ENCODE peak calls at places on chromosomes 13 and 19, in five cellular contexts. P is ovary, H is HFF-Myc, L is BE2C, N is choroid plexus epithelial cell. S is an unnamed sample.

GRCh38 chr19:53881482-53882390 is at the start of gene PRKCG:
- DNase-seq in L (peak), H (no peak), N (no peak), P (peak), S (peak)

GRCh38 chr19:29216021-29216420 is 3.1 kb upstream of the UQCRFS1 start:
- DNase-seq in P (no peak), H (no peak), L (no peak), N (no peak), S (no peak)

GRCh38 chr13:46354143-46355087 is 32.6 kb downstream of the RUBCNL start:
- DNase-seq in P (no peak), L (no peak), H (peak), N (peak), S (no peak)

GRCh38 chr13:22703601-22704209 is 477.1 kb upstream of the SGCG start:
- DNase-seq in H (no peak), N (no peak), P (no peak), L (no peak), S (no peak)

GRCh38 chr13:31970237-31970930 is 61.2 kb upstream of the FRY start:
- DNase-seq in N (peak), P (no peak), L (no peak), H (no peak), S (no peak)

GRCh38 chr13:40149611-40150283 is 494.3 kb downstream of the COG6 start:
- DNase-seq in N (peak), P (peak), H (peak), L (no peak), S (no peak)

GRCh38 chr19:14848822-14849221 is at the start of gene OR7A10:
- DNase-seq in P (no peak), H (no peak), L (no peak), N (no peak), S (no peak)

GRCh38 chr19:45640849-45641273 is 1.7 kb upstream of the EML2 start:
- DNase-seq in H (no peak), L (no peak), N (no peak), P (peak), S (peak)

GRCh38 chr13:111964411-111965035 is 102.4 kb upstream of the SOX1 start:
- DNase-seq in L (no peak), P (no peak), H (no peak), N (no peak), S (no peak)

GRCh38 chr19:34171539-34171876 is 796 bp upstream of the LSM14A start:
- DNase-seq in L (no peak), H (peak), P (no peak), N (peak), S (no peak)

GRCh38 chr13:74825170-74825948 is 656.6 kb downstream of the TBC1D4 start:
- DNase-seq in H (peak), N (peak), P (no peak), L (no peak), S (no peak)

GRCh38 chr13:98740131-98740530 is 12.3 kb downstream of the SLC15A1 start:
- DNase-seq in P (no peak), L (no peak), H (no peak), N (no peak), S (no peak)

GRCh38 chr19:5126498-5127223 is 157.7 kb downstream of the KDM4B start:
- DNase-seq in N (no peak), L (no peak), H (no peak), P (no peak), S (no peak)

GRCh38 chr13:95704510-95704909 is 27.6 kb downstream of the DNAJC3 start:
- DNase-seq in L (peak), H (no peak), N (no peak), P (no peak), S (no peak)

GRCh38 chr19:5058456-5059190 is 89.7 kb downstream of the KDM4B start:
- DNase-seq in N (no peak), H (no peak), L (no peak), P (no peak), S (no peak)

GRCh38 chr13:102854675-102855074 is 8.8 kb downstream of the ERCC5 start:
- DNase-seq in N (no peak), P (no peak), L (no peak), H (no peak), S (no peak)

DNA sequence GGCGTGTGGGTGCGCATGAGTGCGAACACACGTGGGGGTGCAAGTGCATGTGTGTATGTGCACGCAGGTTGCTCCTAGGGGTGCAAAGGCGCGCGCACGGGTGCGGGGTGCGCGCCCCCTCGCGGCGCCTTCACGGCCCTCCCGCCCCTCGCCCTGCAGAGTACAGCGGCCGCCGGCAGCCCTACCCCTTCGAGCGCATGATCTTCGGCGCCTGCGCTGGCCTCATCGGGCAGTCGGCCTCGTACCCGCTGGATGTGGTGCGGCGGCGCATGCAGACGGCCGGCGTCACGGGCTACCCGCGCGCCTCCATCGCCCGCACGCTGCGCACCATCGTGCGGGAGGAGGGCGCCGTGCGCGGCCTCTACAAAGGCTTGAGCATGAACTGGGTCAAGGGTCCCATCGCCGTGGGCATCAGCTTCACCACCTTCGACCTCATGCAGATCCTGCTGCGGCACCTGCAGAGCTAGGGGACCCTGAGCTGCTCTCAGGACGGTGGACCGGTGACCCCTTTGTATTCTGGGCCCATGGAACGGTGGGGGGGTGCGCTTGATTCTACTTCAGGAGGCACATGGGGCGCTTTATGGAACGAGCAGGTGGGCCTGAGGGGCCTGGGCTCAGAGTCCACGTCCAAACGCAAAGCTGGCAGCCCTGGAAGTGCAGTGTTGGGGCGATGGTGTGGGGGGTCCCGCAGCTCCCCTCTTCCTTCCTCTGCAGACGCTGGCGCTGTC is 27.7 kb downstream of the TMEM161A start:
- DNase-seq in P (peak), H (no peak), L (peak), N (peak), S (peak)
- TF ChIP-seq CTCF in P (no peak), H (peak), L (peak), N (peak), S (peak)

GRCh38 chr13:113758651-113759524 is at the start of gene TMEM255B:
- DNase-seq in L (peak), P (peak), H (no peak), N (peak), S (peak)
- TF ChIP-seq CTCF in L (peak), P (no peak), H (no peak), N (no peak), S (no peak)

DNA sequence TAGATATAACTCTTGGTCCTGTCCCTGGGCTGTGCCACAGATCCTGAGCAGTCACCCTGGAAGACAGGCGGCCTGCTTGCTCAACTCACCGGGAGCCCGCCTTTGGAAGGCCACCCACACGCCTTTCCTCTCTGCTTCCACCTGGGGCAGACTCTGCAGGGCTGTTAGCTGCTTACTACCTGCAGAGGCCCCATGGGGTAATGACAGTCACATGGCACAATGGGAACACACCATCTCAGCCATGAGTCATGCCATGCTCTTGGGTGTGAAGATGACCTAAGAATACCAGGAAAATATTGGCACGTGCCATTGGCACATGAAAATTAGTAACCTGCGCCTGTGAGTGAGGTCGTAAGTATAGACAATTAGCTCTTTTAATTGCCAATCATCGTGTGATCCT is 108.6 kb downstream of the COL4A2 start:
- DNase-seq in N (no peak), H (no peak), L (no peak), P (no peak), S (no peak)
- TF ChIP-seq CTCF in N (peak), H (no peak), L (no peak), P (no peak), S (no peak)

GRCh38 chr19:16660763-16661479 is at the start of gene TMEM38A:
- DNase-seq in P (peak), N (no peak), L (peak), H (no peak), S (peak)

GRCh38 chr19:16657384-16657783 is 2.6 kb downstream of the SMIM7 start:
- DNase-seq in N (no peak), P (no peak), L (no peak), H (no peak), S (no peak)

GRCh38 chr19:16659464-16659831 is 496 bp downstream of the SMIM7 start:
- DNase-seq in L (no peak), N (no peak), P (no peak), H (no peak), S (no peak)

GRCh38 chr19:16661480-16662034 is 618 bp downstream of the TMEM38A start:
- DNase-seq in L (peak), H (no peak), P (peak), N (no peak), S (peak)

DNA sequence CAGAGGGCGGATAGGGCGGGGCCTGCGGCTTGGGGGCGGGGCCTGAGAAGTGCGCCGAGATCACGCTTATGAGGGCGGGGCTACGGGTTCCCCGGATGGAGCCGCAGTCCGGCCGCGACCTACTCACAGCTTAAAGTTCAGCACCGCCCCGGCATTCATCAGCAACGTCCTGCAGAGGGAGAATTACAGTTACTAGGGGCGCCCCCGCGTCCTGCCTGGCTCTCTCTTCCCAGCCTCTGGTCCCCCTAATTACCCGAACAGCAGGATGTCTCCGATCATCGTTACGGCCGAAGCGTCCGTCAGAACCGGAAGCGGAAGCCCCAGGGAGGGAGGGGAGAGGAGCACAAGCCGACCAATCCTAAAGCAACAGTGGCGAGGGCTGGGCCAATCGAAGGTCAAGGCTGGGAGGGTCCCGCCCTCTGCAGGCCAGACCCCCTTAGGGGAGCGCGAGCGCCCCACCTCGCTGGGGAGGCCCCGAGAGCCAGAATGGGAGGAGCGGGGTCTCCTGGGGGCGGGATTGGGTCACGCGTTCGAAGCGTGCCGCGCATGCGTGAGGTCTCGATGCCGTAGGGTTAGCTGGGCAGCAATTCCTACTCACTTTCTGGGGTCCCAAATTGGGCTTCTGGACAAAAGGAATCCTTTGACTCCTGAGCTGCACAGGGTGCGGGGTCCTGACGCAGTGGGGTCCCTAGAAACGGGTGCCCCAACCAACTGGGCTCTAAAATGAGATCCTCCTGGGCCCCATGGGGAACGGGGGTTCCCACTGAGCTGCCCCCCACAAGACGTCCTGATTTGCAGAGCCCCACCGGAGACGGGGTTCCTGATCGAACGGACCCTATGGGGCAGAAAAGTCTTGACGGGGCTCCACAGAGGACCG is at the start of gene SMIM7:
- DNase-seq in L (peak), P (peak), H (peak), N (peak), S (peak)
- TF ChIP-seq CTCF in L (no peak), P (no peak), H (no peak), N (peak), S (no peak)

GRCh38 chr19:41198559-41198958 is 5.5 kb downstream of the CYP2S1 start:
- DNase-seq in N (no peak), L (no peak), H (no peak), P (no peak), S (no peak)
- TF ChIP-seq CTCF in N (no peak), L (no peak), H (no peak), P (no peak), S (no peak)